ENCODE peak calls at places on chromosomes 5 and 9, in nine cellular contexts. R, D, X, K, M, P, Z, V and W are unnamed samples.

GRCh38 chr5:92644271-92644886 is 936.6 kb downstream of the NR2F1-AS1 start:
- DNase-seq in R (no peak), D (no peak), X (no peak), K (no peak), M (no peak), P (no peak), Z (no peak), V (no peak), W (no peak)

GRCh38 chr5:159884917-159885620 is 31.2 kb upstream of the ADRA1B start:
- DNase-seq in R (peak), D (no peak), X (no peak), K (no peak), M (no peak), P (no peak), Z (no peak), V (no peak), W (no peak)

GRCh38 chr5:14870347-14871083 is 1.1 kb downstream of the ANKH start:
- DNase-seq in R (no peak), D (no peak), X (peak), K (no peak), M (no peak), P (peak), Z (no peak), V (peak), W (no peak)

GRCh38 chr5:146196459-146197048 is 6.9 kb upstream of the RBM27 start:
- DNase-seq in R (no peak), D (no peak), X (no peak), K (no peak), M (no peak), P (peak), Z (no peak), V (no peak), W (no peak)

GRCh38 chr5:93611900-93612898 is 29.2 kb downstream of the NR2F1 start:
- DNase-seq in R (peak), D (no peak), X (peak), K (peak), M (no peak), P (no peak), Z (no peak), V (no peak), W (no peak)

GRCh38 chr9:131423171-131423581 is 29.3 kb downstream of the PRRC2B start:
- DNase-seq in R (peak), D (no peak), X (peak), K (peak), M (peak), P (peak), Z (peak), V (peak), W (no peak)

GRCh38 chr9:129886226-129887174 is 51.2 kb downstream of the USP20 start:
- DNase-seq in R (no peak), D (no peak), X (no peak), K (no peak), M (no peak), P (no peak), Z (peak), V (no peak), W (no peak)

GRCh38 chr9:95815153-95815552 is 60.3 kb upstream of the ERCC6L2 start:
- DNase-seq in R (peak), D (no peak), X (no peak), K (no peak), M (no peak), P (no peak), Z (no peak), V (no peak), W (no peak)

GRCh38 chr9:88852794-88853193 is 138.5 kb upstream of the S1PR3 start:
- DNase-seq in R (peak), D (peak), X (peak), K (no peak), M (no peak), P (no peak), Z (no peak), V (peak), W (no peak)

GRCh38 chr9:136808075-136808780 is 480 bp downstream of the RABL6 start:
- DNase-seq in R (no peak), D (no peak), X (peak), K (peak), M (no peak), P (no peak), Z (peak), V (peak), W (no peak)

GRCh38 chr9:81613002-81613750 is 76.2 kb downstream of the TLE1 start:
- DNase-seq in R (peak), D (no peak), X (no peak), K (peak), M (peak), P (peak), Z (no peak), V (peak), W (no peak)

GRCh38 chr9:96688215-96688614 is 33.1 kb upstream of the PRXL2C start:
- DNase-seq in R (no peak), D (no peak), X (no peak), K (no peak), M (no peak), P (no peak), Z (no peak), V (no peak), W (no peak)

GRCh38 chr5:113487411-113487778 is 858 bp downstream of the MCC start:
- DNase-seq in R (peak), D (peak), X (no peak), K (peak), M (no peak), P (no peak), Z (no peak), V (no peak), W (no peak)

GRCh38 chr9:126939821-126940221 is 25.2 kb downstream of the RALGPS1 start:
- DNase-seq in R (no peak), D (no peak), X (no peak), K (peak), M (no peak), P (no peak), Z (no peak), V (no peak), W (no peak)

GRCh38 chr5:35047785-35048404 is at the start of gene AGXT2:
- DNase-seq in R (no peak), D (no peak), X (no peak), K (no peak), M (no peak), P (no peak), Z (no peak), V (no peak), W (no peak)
- TF ChIP-seq POLR2A in R (no peak), D (no peak), X (no peak), K (no peak), M (no peak), P (no peak), Z (no peak), V (no peak), W (no peak)

DNA sequence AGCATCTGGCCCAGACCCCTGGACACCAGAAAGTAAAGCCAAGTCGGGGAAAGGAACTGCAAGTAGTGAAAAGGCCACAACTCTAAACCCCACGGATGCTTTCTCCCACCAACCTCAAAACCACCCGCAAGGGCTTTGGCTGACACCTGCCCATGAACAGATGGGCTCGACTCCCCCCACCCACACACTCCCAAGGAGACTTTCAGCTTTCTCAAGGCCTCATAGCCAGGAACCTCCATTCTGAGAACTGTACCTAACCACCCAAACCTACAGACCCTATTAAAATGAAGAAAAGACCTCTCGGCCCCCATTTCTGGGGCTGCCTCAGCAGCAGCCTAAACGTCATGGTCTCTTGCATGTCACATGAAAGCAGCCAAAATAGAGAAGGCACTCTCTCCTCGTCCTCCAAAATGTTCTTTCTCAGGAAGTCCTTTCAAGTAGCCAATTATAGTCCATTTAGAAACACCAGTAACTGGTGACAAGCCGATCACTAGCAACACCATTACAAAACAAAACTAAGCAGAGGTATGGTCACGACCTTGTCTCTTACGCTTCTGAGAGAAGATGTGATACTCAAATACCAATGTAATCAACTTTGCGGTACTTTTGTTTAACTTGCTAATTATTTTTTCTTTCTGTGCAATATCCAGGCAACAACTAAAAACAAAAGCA is 2.9 kb downstream of the B4GALT1 start:
- DNase-seq in R (no peak), D (no peak), X (no peak), K (no peak), M (no peak), P (peak), Z (peak), V (no peak), W (no peak)
- TF ChIP-seq POLR2A in R (no peak), D (no peak), X (peak), K (peak), M (no peak), P (no peak), Z (peak), V (no peak), W (no peak)

DNA sequence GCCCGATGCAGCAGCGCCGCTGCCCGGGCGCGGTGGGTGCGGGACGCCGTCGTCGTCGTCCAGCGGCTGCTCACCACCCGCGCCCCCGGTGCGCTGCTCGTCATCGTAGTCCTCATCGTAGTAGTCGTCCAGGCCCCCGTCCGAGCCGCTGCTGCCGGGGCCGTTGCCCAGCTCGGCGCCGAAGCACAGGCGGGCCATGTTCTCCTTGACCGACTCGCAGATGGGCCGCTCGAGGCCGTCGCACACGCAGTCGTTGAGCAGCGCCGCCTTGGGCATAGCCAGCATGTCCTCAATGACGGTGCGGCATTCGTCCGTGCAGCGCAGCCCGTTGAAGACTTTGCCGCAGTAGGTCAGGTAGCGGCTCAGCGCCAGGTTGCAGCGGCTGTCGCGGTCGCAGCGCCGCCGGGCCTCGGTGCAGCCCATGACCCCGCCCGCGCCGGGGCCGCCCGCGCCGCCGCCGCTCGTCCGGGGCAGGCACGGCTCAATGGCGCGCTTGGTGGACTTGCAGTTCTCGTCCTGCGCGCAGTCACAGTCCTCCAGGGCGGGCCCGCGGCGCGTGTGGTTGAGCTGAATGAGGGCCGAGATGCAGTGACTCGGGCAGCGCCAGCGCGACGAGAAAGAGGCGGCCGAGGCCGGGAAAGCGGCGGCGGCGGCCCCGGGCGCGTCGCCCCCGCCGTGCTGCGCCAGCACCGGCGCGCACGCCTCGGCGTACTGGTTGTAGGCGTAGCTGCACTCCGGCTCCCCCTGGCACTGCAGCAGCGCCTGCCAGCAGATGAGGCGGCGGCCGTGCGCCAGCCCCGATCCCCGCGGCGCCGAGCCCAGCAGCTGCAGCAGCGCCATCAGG is 1.2 kb downstream of the GAS1 start:
- DNase-seq in R (peak), D (no peak), X (peak), K (peak), M (peak), P (peak), Z (no peak), V (peak), W (peak)
- TF ChIP-seq POLR2A in R (no peak), D (no peak), X (peak), K (peak), M (peak), P (no peak), Z (no peak), V (peak), W (no peak)

DNA sequence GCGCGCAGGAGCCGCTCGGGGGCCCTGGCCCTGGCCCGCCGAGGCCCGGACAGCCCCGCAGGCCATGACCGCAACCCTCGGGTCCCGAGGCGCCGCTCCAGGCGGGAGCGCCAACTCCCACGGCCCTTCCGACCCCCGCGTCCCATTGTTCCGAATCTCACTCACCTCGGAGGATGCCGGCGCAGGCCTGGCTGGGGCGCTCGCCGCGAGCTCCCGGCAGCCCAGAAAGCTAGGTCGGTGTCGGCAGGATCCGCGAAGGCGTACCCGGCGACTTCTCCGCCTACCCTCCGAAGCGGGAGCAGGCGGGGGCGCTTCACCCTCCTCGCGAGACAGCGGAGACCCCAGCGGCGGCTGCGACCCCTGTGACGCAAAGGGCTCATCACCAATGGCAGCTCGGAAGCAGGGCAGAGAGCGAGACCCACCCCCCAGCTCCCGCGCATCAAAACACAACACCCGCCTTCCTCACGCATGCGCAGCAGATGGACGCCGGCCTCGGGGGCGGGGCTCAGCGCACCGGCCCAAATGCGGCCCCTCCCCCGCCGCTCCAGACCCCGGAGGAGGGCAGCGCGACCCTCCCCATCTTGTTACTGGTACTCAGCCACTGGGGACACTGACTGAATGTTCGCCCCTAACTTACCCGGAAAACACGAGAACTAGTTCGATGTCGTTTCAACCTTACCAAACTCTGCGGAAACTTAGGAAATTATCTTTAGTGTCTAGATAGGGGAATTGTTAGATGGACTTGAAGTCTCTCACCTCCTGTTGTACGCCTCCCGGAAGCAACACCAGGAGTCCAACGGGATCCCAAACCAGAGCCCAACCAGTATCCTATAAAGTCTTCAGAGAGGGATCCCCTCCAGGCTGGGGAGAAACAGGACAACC is 1.3 kb upstream of the SMIM27 start:
- DNase-seq in R (peak), D (peak), X (peak), K (peak), M (peak), P (peak), Z (peak), V (peak), W (peak)
- TF ChIP-seq POLR2A in R (peak), D (no peak), X (peak), K (peak), M (peak), P (no peak), Z (peak), V (peak), W (peak)